ENCODE peak calls at places on chromosomes 2 and 18, in ten cellular contexts. Y, U, F, S, L, N, C, W, O and I are unnamed samples.

GRCh38 chr18:808086-808485 is 4.0 kb downstream of the YES1 start:
- DNase-seq in Y (no peak), U (no peak), F (no peak), S (peak), L (peak), N (peak), C (no peak), W (no peak), O (peak), I (peak)

GRCh38 chr2:197079832-197080555 is 153.5 kb upstream of the PGAP1 start:
- DNase-seq in Y (peak), U (no peak), F (peak), S (no peak), L (peak), N (peak), C (no peak), W (no peak), O (peak), I (peak)

GRCh38 chr2:121185571-121186074 is 99.4 kb downstream of the TFCP2L1 start:
- DNase-seq in Y (peak), U (no peak), F (no peak), S (peak), L (peak), N (no peak), C (no peak), W (peak), O (no peak), I (peak)

GRCh38 chr2:45285311-45285710 is 276.1 kb upstream of the SIX2 start:
- DNase-seq in Y (no peak), U (no peak), F (no peak), S (no peak), L (no peak), N (peak), C (no peak), W (no peak), O (peak), I (no peak)

GRCh38 chr2:41136966-41137494 is 685.1 kb upstream of the SLC8A1 start:
- DNase-seq in Y (no peak), U (no peak), F (no peak), S (peak), L (peak), N (peak), C (no peak), W (no peak), O (peak), I (peak)

GRCh38 chr18:73717570-73717969 is 430.1 kb downstream of the FBXO15 start:
- DNase-seq in Y (peak), U (no peak), F (no peak), S (peak), L (peak), N (peak), C (no peak), W (no peak), O (peak), I (peak)

GRCh38 chr2:160309585-160309984 is 109.5 kb upstream of the ITGB6 start:
- DNase-seq in Y (peak), U (no peak), F (no peak), S (no peak), L (peak), N (no peak), C (no peak), W (no peak), O (peak), I (no peak)

GRCh38 chr2:193476171-193476800 is 1281.6 kb upstream of the TMEFF2 start:
- DNase-seq in Y (no peak), U (no peak), F (no peak), S (no peak), L (peak), N (no peak), C (no peak), W (no peak), O (no peak), I (no peak)

GRCh38 chr2:3335001-3335400 is 42.6 kb downstream of the EIPR1 start:
- DNase-seq in Y (no peak), U (no peak), F (no peak), S (no peak), L (no peak), N (peak), C (no peak), W (no peak), O (no peak), I (no peak)

GRCh38 chr18:13548944-13549878 is 177.1 kb downstream of the FAM210A start:
- DNase-seq in Y (no peak), U (no peak), F (no peak), S (no peak), L (no peak), N (no peak), C (no peak), W (no peak), O (no peak), I (no peak)

GRCh38 chr2:54409752-54410151 is 46.4 kb upstream of the SPTBN1 start:
- DNase-seq in Y (no peak), U (no peak), F (no peak), S (no peak), L (peak), N (no peak), C (no peak), W (no peak), O (no peak), I (no peak)

GRCh38 chr18:22112215-22112614 is 57.2 kb upstream of the GATA6 start:
- DNase-seq in Y (no peak), U (no peak), F (no peak), S (no peak), L (no peak), N (no peak), C (no peak), W (no peak), O (no peak), I (no peak)

GRCh38 chr2:238247002-238247822 is 7.4 kb upstream of the HES6 start:
- DNase-seq in Y (no peak), U (no peak), F (no peak), S (peak), L (no peak), N (peak), C (no peak), W (no peak), O (no peak), I (no peak)

GRCh38 chr18:28175930-28176673 is 828 bp downstream of the CDH2 start:
- DNase-seq in Y (peak), U (no peak), F (peak), S (no peak), L (peak), N (peak), C (peak), W (no peak), O (peak), I (peak)

GRCh38 chr2:207219716-207220414 is 54.1 kb upstream of the KLF7 start:
- DNase-seq in Y (peak), U (no peak), F (no peak), S (peak), L (peak), N (peak), C (peak), W (no peak), O (peak), I (peak)

GRCh38 chr2:182911813-182912517 is 45.5 kb upstream of the FRZB start:
- DNase-seq in Y (no peak), U (no peak), F (no peak), S (no peak), L (peak), N (no peak), C (no peak), W (no peak), O (no peak), I (peak)

GRCh38 chr2:226839960-226840359 is 4.1 kb downstream of the RHBDD1 start:
- DNase-seq in Y (no peak), U (no peak), F (no peak), S (no peak), L (no peak), N (no peak), C (no peak), W (no peak), O (no peak), I (no peak)

GRCh38 chr2:24877646-24878045 is 42.4 kb downstream of the ADCY3 start:
- DNase-seq in Y (no peak), U (no peak), F (no peak), S (no peak), L (no peak), N (no peak), C (no peak), W (no peak), O (no peak), I (no peak)

GRCh38 chr2:40285391-40285790 is 166.5 kb downstream of the SLC8A1 start:
- DNase-seq in Y (no peak), U (no peak), F (no peak), S (peak), L (peak), N (peak), C (no peak), W (no peak), O (no peak), I (no peak)

GRCh38 chr2:200354823-200355751 is 48.6 kb downstream of the SPATS2L start:
- DNase-seq in Y (peak), U (no peak), F (no peak), S (no peak), L (no peak), N (no peak), C (no peak), W (no peak), O (no peak), I (no peak)

GRCh38 chr2:120239488-120240287 is 13.0 kb upstream of the RALB start:
- DNase-seq in Y (peak), U (no peak), F (peak), S (peak), L (peak), N (peak), C (peak), W (peak), O (peak), I (peak)

GRCh38 chr18:43627833-43628370 is 350.6 kb upstream of the SYT4 start:
- DNase-seq in Y (no peak), U (no peak), F (no peak), S (no peak), L (no peak), N (no peak), C (no peak), W (no peak), O (no peak), I (no peak)

GRCh38 chr2:109258905-109259540 is 130.0 kb downstream of the SH3RF3 start:
- DNase-seq in Y (no peak), U (no peak), F (no peak), S (no peak), L (no peak), N (peak), C (no peak), W (peak), O (no peak), I (no peak)

GRCh38 chr2:52959801-52960200 is 807.8 kb upstream of the CHAC2 start:
- DNase-seq in Y (no peak), U (no peak), F (no peak), S (no peak), L (no peak), N (no peak), C (no peak), W (no peak), O (no peak), I (no peak)

GRCh38 chr2:205731521-205731965 is 49.2 kb downstream of the NRP2 start:
- DNase-seq in Y (no peak), U (no peak), F (no peak), S (peak), L (peak), N (peak), C (peak), W (no peak), O (peak), I (peak)

GRCh38 chr18:79584491-79585394 is 94.9 kb upstream of the CTDP1 start:
- DNase-seq in Y (no peak), U (no peak), F (peak), S (no peak), L (no peak), N (no peak), C (no peak), W (peak), O (no peak), I (no peak)

GRCh38 chr2:180413331-180413730 is 406.2 kb upstream of the CWC22 start:
- DNase-seq in Y (no peak), U (no peak), F (no peak), S (no peak), L (no peak), N (no peak), C (no peak), W (no peak), O (no peak), I (no peak)

GRCh38 chr2:5535301-5535700 is 156.9 kb upstream of the SOX11 start:
- DNase-seq in Y (no peak), U (no peak), F (no peak), S (no peak), L (no peak), N (no peak), C (no peak), W (no peak), O (no peak), I (no peak)

GRCh38 chr2:241463276-241464135 is 44.9 kb downstream of the STK25 start:
- DNase-seq in Y (no peak), U (no peak), F (no peak), S (no peak), L (no peak), N (no peak), C (no peak), W (no peak), O (no peak), I (no peak)

GRCh38 chr2:165857881-165858280 is 63.8 kb upstream of the GALNT3 start:
- DNase-seq in Y (no peak), U (no peak), F (no peak), S (no peak), L (peak), N (peak), C (no peak), W (no peak), O (peak), I (peak)

GRCh38 chr2:219025637-219026585 is 15.4 kb downstream of the CFAP65 start:
- DNase-seq in Y (no peak), U (no peak), F (no peak), S (no peak), L (peak), N (no peak), C (no peak), W (no peak), O (no peak), I (no peak)

GRCh38 chr2:71453404-71454220 is at the start of gene DYSF:
- DNase-seq in Y (peak), U (no peak), F (peak), S (peak), L (peak), N (peak), C (no peak), W (peak), O (peak), I (peak)

GRCh38 chr18:66560092-66560491 is 43.8 kb downstream of the CDH19 start:
- DNase-seq in Y (peak), U (no peak), F (no peak), S (peak), L (peak), N (peak), C (peak), W (no peak), O (peak), I (peak)
- TF ChIP-seq CTCF in Y (peak), U (no peak), F (peak), S (peak), L (peak), N (no peak), C (peak), W (no peak), O (peak), I (peak)

GRCh38 chr2:144848404-144848803 is 328.5 kb upstream of the ZEB2 start:
- DNase-seq in Y (no peak), U (no peak), F (no peak), S (no peak), L (no peak), N (no peak), C (no peak), W (no peak), O (no peak), I (no peak)
- H3K4me3 ChIP-seq in Y (no peak), U (no peak), F (no peak), S (no peak), L (no peak), N (no peak), C (no peak), W (no peak), O (no peak), I (no peak)

DNA sequence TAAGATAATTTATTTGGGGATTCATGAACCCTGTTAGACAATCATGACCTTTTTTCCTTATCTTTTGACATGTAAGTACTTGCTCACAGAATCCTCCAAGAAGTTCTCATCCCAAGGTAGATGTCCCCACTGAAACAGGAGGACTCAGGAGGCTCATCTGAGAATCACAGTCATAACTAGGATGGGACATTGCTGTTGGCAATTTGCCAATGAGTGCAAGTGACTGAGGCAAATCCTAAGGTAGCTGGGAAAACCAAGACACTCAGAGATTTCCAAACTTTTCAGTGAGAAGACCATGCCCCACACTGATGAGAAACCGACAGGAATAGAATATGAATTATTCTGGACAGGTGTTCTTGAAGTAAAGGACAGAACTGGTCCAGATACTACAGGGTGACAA is 735.0 kb downstream of the TMEM182 start:
- DNase-seq in Y (no peak), U (no peak), F (no peak), S (no peak), L (no peak), N (no peak), C (no peak), W (no peak), O (no peak), I (no peak)
- TF ChIP-seq CTCF in Y (no peak), U (no peak), F (no peak), S (no peak), L (no peak), N (no peak), C (no peak), W (no peak), O (no peak), I (no peak)

GRCh38 chr18:74951165-74951760 is 257.7 kb downstream of the PTGR3 start:
- DNase-seq in Y (peak), U (no peak), F (no peak), S (peak), L (peak), N (peak), C (peak), W (peak), O (peak), I (peak)
- H3K4me3 ChIP-seq in Y (no peak), U (no peak), F (no peak), S (no peak), L (no peak), N (no peak), C (no peak), W (no peak), O (no peak), I (no peak)

DNA sequence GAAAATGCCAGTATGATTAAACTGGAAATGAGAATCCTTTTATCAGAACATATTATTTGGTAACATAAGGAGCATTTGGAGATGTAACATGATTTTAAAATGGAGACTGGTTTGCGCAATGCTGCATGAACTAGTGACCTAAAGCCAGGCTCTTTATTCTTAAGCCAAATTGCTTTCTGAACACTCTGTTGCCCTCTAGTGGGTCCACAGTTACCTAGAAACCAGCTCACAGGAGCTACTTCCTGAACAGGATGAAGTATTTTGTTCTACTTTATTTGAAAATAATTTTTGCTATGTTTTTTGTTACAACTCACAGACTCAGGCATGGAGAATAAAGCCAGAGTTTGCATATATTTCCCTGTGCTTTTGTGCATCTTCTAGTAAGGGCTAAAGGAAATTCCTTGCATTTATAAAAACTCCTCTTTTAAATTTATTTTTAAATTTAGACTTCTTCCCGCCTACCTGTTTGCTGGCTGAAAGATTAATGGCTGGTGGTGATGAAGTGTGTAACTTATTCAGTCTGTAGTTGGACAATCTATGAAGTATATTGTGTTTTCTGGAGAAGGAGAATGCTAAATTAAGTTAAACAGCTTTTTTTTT is 146.7 kb downstream of the PARD3B start:
- DNase-seq in Y (peak), U (no peak), F (no peak), S (peak), L (peak), N (peak), C (peak), W (peak), O (peak), I (peak)
- TF ChIP-seq CTCF in Y (peak), U (peak), F (peak), S (peak), L (peak), N (peak), C (peak), W (peak), O (peak), I (peak)

GRCh38 chr2:68784191-68784590 is 49.6 kb downstream of the ARHGAP25 start:
- DNase-seq in Y (no peak), U (no peak), F (no peak), S (no peak), L (no peak), N (no peak), C (no peak), W (no peak), O (no peak), I (no peak)
- H3K4me3 ChIP-seq in Y (no peak), U (no peak), F (no peak), S (no peak), L (no peak), N (no peak), C (no peak), W (no peak), O (no peak), I (no peak)

GRCh38 chr2:144130551-144130950 is 389.4 kb downstream of the ZEB2 start:
- DNase-seq in Y (no peak), U (no peak), F (no peak), S (no peak), L (no peak), N (no peak), C (no peak), W (no peak), O (no peak), I (no peak)
- TF ChIP-seq CTCF in Y (no peak), U (no peak), F (no peak), S (no peak), L (no peak), N (no peak), C (no peak), W (no peak), O (no peak), I (no peak)